ENCODE peak calls at places on chromosomes 4 and X, in nine cellular contexts. X is MM.1S, P is sigmoid colon, G is cardiac fibroblast, R is foreskin fibroblast, J is A549, L is GM23248, N is mesenchymal stem cell, E is cardiac muscle cell. Y is an unnamed sample.

GRCh38 chrX:112190646-112191045 is 108.1 kb upstream of the TRPC5 start:
- DNase-seq in R (no peak), G (no peak), E (no peak), P (no peak), L (no peak), J (no peak), X (no peak), N (no peak), Y (no peak)

GRCh38 chr4:7041851-7042696 is 1.1 kb upstream of the TADA2B start:
- DNase-seq in R (no peak), J (no peak), L (no peak), P (peak), X (no peak), N (no peak), G (peak), E (no peak), Y (no peak)

GRCh38 chrX:29841750-29842149 is 373.6 kb upstream of the MAGEB2 start:
- DNase-seq in R (peak), P (no peak), N (peak), G (peak), E (no peak), L (peak), J (no peak), X (no peak), Y (no peak)

GRCh38 chrX:16661495-16661894 is 11.5 kb downstream of the S100G start:
- DNase-seq in X (no peak), E (no peak), G (no peak), L (no peak), J (no peak), N (no peak), R (no peak), P (no peak), Y (no peak)

GRCh38 chrX:105050921-105051320 is 169.6 kb downstream of the TEX13A start:
- DNase-seq in J (no peak), R (no peak), E (no peak), P (no peak), X (no peak), L (no peak), N (no peak), G (no peak), Y (no peak)

GRCh38 chr4:184201179-184201578 is 16.5 kb downstream of the ENPP6 start:
- DNase-seq in L (no peak), R (no peak), J (no peak), P (no peak), G (no peak), N (no peak), X (no peak), E (no peak), Y (no peak)

GRCh38 chr4:73392936-73393335 is 11.2 kb upstream of the ALB start:
- DNase-seq in P (no peak), X (no peak), R (no peak), G (no peak), N (no peak), E (no peak), L (no peak), J (no peak), Y (no peak)

GRCh38 chrX:25344191-25344936 is 328.6 kb upstream of the ARX start:
- DNase-seq in G (no peak), L (no peak), J (no peak), E (no peak), P (no peak), R (no peak), N (no peak), X (no peak), Y (no peak)

GRCh38 chrX:136735604-136736003 is 45.1 kb downstream of the ARHGEF6 start:
- DNase-seq in X (no peak), N (no peak), P (no peak), L (no peak), E (no peak), R (no peak), G (peak), J (no peak), Y (no peak)

GRCh38 chrX:148441387-148441786 is 59.0 kb upstream of the AFF2 start:
- DNase-seq in J (no peak), N (no peak), R (no peak), P (no peak), L (no peak), G (no peak), E (no peak), X (no peak), Y (no peak)

GRCh38 chr4:63589796-63590195 is 819.5 kb downstream of the TECRL start:
- DNase-seq in X (no peak), N (no peak), P (no peak), G (no peak), J (no peak), E (no peak), R (no peak), L (no peak), Y (no peak)

GRCh38 chr4:99091174-99091573 is 2.6 kb upstream of the ADH5 start:
- DNase-seq in R (no peak), L (no peak), G (no peak), E (no peak), X (no peak), P (no peak), J (no peak), N (no peak), Y (no peak)
- H3K4me3 ChIP-seq in R (peak), L (peak), G (no peak), E (no peak), X (no peak), P (no peak), J (no peak), N (no peak), Y (no peak)

GRCh38 chr4:186727149-186727976 is 3.7 kb upstream of the FAT1 start:
- DNase-seq in N (peak), J (no peak), E (peak), L (peak), G (no peak), R (no peak), P (no peak), X (no peak), Y (no peak)

GRCh38 chr4:186728631-186729271 is 5.1 kb upstream of the FAT1 start:
- DNase-seq in L (peak), R (peak), N (peak), G (peak), P (no peak), J (no peak), E (no peak), X (no peak), Y (no peak)

GRCh38 chr4:186727977-186728519 is 4.4 kb upstream of the FAT1 start:
- DNase-seq in E (peak), P (no peak), L (peak), N (peak), R (no peak), X (no peak), G (peak), J (no peak), Y (no peak)

GRCh38 chr4:186726440-186727148 is 2.9 kb upstream of the FAT1 start:
- DNase-seq in X (peak), J (peak), L (peak), R (peak), P (peak), G (peak), N (peak), E (peak), Y (peak)

GRCh38 chr4:186729856-186730255 is 6.2 kb upstream of the FAT1 start:
- DNase-seq in N (no peak), J (no peak), G (no peak), R (no peak), X (no peak), L (no peak), E (no peak), P (no peak), Y (no peak)
- H3K4me3 ChIP-seq in N (no peak), J (no peak), G (no peak), R (no peak), X (no peak), L (no peak), E (no peak), P (no peak), Y (no peak)

GRCh38 chrX:64975989-64976672 is at the start of gene ZC4H2:
- DNase-seq in R (peak), X (peak), P (peak), L (peak), J (peak), G (peak), E (peak), N (peak), Y (peak)
- H3K4me3 ChIP-seq in R (peak), X (peak), P (peak), L (peak), J (peak), G (peak), E (peak), N (peak), Y (peak)

GRCh38 chr4:19831644-19832285 is 419.9 kb upstream of the SLIT2 start:
- DNase-seq in X (no peak), G (peak), E (no peak), L (peak), J (no peak), N (peak), R (peak), P (no peak), Y (no peak)
- H3K4me3 ChIP-seq in X (no peak), G (no peak), E (no peak), L (peak), J (no peak), N (no peak), R (no peak), P (no peak), Y (no peak)

GRCh38 chrX:140762061-140762460 is 52.5 kb downstream of the LINC00632 start:
- DNase-seq in N (peak), R (peak), E (peak), J (peak), P (peak), L (peak), X (peak), G (peak), Y (no peak)

GRCh38 chrX:140765043-140765784 is 55.7 kb downstream of the LINC00632 start:
- DNase-seq in L (peak), X (no peak), G (peak), P (peak), E (peak), J (no peak), R (peak), N (peak), Y (no peak)

GRCh38 chrX:140767646-140768045 is 58.1 kb downstream of the LINC00632 start:
- DNase-seq in N (peak), L (peak), X (no peak), J (no peak), R (no peak), G (peak), P (no peak), E (no peak), Y (no peak)

GRCh38 chrX:140764401-140764919 is 54.9 kb downstream of the LINC00632 start:
- DNase-seq in R (peak), N (peak), L (peak), E (peak), G (peak), J (no peak), X (peak), P (peak), Y (no peak)

GRCh38 chrX:140766024-140766611 is 56.6 kb downstream of the LINC00632 start:
- DNase-seq in G (peak), P (peak), E (peak), R (no peak), N (peak), J (no peak), L (peak), X (peak), Y (no peak)
- H3K4me3 ChIP-seq in G (peak), P (no peak), E (peak), R (peak), N (no peak), J (peak), L (peak), X (peak), Y (no peak)

GRCh38 chr4:81030617-81031388 is at the start of gene BMP3:
- DNase-seq in L (peak), X (no peak), G (peak), E (peak), N (peak), R (peak), P (peak), J (no peak), Y (no peak)

GRCh38 chr4:81032174-81032551 is 1.7 kb downstream of the BMP3 start:
- DNase-seq in P (no peak), X (no peak), L (no peak), N (no peak), J (no peak), R (no peak), G (no peak), E (no peak), Y (no peak)

GRCh38 chr4:81030061-81030616 is 369 bp upstream of the BMP3 start:
- DNase-seq in R (no peak), E (no peak), J (no peak), G (no peak), N (no peak), L (no peak), P (no peak), X (no peak), Y (no peak)

GRCh38 chr4:81031389-81032173 is 1.1 kb downstream of the BMP3 start:
- DNase-seq in L (no peak), R (no peak), G (no peak), X (no peak), P (no peak), E (no peak), N (no peak), J (no peak), Y (peak)

DNA sequence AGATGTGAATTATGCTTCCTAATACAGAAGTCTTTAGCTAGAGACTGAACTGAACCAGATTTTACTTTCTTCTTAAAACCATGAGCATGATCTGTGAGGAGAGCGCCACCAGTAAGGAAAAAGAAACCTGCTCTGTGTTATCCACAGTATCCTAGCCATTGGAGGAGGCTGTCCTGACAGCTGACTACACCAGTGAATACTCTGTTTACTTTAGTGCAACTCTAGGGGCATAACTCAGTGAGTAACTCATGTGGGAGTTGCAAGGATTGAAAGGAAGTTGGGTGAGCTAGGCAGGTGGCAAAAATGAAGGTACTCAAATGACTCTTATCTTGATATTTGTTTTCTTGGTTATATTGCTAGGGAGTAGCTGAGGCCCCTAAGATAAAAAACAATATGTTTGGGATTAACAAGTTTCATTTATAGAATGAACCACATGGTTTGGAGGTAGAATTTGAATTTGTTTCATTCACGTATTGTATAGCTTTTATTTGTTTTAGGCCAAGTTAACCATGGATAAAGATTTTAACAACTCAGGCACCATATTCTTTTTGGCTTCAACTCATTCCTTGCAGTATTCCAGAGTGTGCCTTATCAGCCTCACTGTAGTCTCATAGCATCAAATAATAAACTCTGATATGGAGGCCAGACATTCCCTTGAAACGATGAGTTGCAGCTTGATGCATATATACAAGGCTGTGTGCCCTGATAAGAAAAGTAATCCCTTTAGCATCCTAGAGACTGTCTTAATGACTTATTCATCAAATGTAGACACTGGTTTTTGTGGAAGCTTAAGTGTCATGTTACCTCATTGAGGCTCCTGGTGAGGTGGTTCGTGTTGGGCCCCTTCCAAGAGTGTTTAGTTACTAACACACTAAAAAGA is 2.5 kb downstream of the BMP3 start:
- DNase-seq in J (no peak), G (no peak), P (no peak), R (no peak), E (no peak), L (no peak), N (no peak), X (no peak), Y (no peak)
- H3K4me3 ChIP-seq in J (no peak), G (no peak), P (peak), R (no peak), E (no peak), L (no peak), N (no peak), X (no peak), Y (no peak)

GRCh38 chr4:168781341-168781740 is 228.7 kb downstream of the CBR4 start:
- DNase-seq in X (no peak), N (no peak), R (no peak), E (peak), G (no peak), P (no peak), J (no peak), L (no peak), Y (no peak)

GRCh38 chr4:168784786-168785461 is 225.1 kb downstream of the CBR4 start:
- DNase-seq in N (no peak), R (no peak), E (no peak), J (no peak), L (no peak), P (no peak), G (peak), X (no peak), Y (no peak)

GRCh38 chr4:168781884-168782283 is 228.2 kb downstream of the CBR4 start:
- DNase-seq in J (no peak), R (no peak), N (no peak), X (no peak), P (no peak), G (no peak), L (no peak), E (no peak), Y (no peak)

GRCh38 chr4:168787334-168787733 is 222.7 kb downstream of the CBR4 start:
- DNase-seq in L (no peak), E (no peak), R (no peak), G (no peak), P (no peak), J (no peak), N (no peak), X (peak), Y (no peak)

DNA sequence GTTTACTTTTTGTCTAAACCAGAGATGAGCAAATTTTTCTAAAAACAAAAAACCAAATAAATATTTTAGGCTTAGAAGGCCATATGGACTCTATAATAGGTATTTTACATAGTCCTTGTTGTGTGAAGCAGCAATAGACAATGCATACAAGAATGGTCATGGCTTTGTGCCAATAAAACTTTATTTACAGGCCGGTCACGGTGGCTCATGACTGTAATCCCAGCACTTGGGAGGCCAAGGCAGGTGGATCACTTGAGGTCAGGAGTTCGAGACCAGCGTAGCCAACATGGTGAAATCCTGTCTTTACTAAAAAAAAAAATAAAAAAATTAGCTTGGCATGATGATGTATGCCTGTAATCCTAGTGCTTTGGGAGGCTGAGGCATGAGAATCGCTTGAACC is 227.6 kb downstream of the CBR4 start:
- DNase-seq in P (no peak), N (no peak), E (no peak), X (no peak), R (no peak), L (no peak), G (no peak), J (no peak), Y (no peak)
- H3K4me3 ChIP-seq in P (no peak), N (no peak), E (no peak), X (no peak), R (no peak), L (no peak), G (no peak), J (no peak), Y (no peak)

GRCh38 chr4:87219648-87220093 is 747 bp downstream of the KLHL8 start:
- DNase-seq in J (no peak), G (peak), X (peak), R (no peak), E (peak), L (peak), P (peak), N (peak), Y (no peak)
- H3K4me3 ChIP-seq in J (peak), G (peak), X (peak), R (peak), E (peak), L (peak), P (peak), N (peak), Y (peak)

DNA sequence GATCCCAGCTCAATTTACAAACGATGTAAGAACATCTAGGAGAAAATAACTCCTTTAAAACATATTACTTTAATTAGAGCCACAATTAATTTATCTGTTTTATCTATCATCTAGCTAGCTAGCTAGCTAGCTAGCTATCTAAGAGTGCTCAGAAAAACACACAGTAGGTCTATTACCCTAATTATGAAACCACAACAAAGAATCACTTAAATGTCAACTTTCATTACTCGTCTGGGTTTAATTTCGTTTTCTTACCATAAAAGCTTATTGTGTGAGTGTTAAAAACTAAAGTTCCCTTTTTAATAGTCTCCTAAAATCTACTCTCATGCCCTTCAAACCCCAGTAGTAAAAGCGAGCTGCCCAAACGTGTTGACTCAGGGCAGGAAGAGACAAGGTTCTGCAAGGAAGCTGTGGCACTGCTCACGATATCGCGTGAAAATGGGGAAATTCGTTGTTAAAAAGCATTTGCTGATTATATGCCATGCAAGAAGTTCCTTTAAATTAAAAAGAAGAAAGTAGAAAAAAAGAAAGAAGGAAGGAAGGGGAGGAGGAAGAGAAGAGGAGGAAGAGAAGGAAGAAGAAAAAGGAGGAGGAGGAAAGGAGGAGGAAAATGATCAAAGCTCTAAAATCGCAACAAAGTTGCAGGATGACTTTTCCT is 617 bp downstream of the MBNL3 start:
- DNase-seq in N (peak), P (no peak), G (peak), J (no peak), E (no peak), L (peak), X (peak), R (peak), Y (no peak)
- H3K4me3 ChIP-seq in N (no peak), P (peak), G (peak), J (peak), E (peak), L (peak), X (peak), R (peak), Y (peak)

GRCh38 chr4:8122746-8123145 is 35.9 kb downstream of the ABLIM2 start:
- DNase-seq in N (no peak), J (no peak), P (no peak), X (no peak), L (no peak), R (no peak), G (no peak), E (no peak), Y (no peak)
- H3K4me3 ChIP-seq in N (no peak), J (no peak), P (no peak), X (no peak), L (no peak), R (no peak), G (no peak), E (no peak), Y (no peak)

Y was measured in RWPE2.